ENCODE peak calls at places on chromosomes 12 and 14, in seven cellular contexts. K is bronchial epithelial cell, I is AG04450, A is heart right ventricle, E is ACHN, O is T follicular helper cell, L is activated T-cell treated with anti-CD3 and anti-CD28 coated beads for 48 hours. D is an unnamed sample.

GRCh38 chr14:97644365-97644764 is 847.2 kb downstream of the VRK1 start:
- DNase-seq in I (no peak), L (no peak), K (peak; percentile 23), E (no peak), A (no peak), O (no peak), D (no peak)

GRCh38 chr12:91817512-91817911 is 328.1 kb downstream of the BTG1 start:
- DNase-seq in L (no peak), O (no peak), E (no peak), K (peak; percentile 50), I (no peak), A (no peak), D (no peak)

GRCh38 chr12:20369164-20370000 is 1.0 kb downstream of the PDE3A start:
- DNase-seq in I (no peak), K (no peak), E (peak; percentile 28), L (no peak), O (no peak), A (peak; percentile 86), D (no peak)

GRCh38 chr14:29054119-29054518 is 287.5 kb downstream of the FOXG1 start:
- DNase-seq in I (no peak), K (no peak), A (no peak), L (no peak), E (no peak), O (no peak), D (no peak)

GRCh38 chr12:96237465-96238077 is 43.4 kb downstream of the ELK3 start:
- DNase-seq in E (peak; percentile 80), L (peak; percentile 38), A (peak; percentile 52), O (peak; percentile 25), I (peak; percentile 81), K (peak; percentile 87), D (no peak)

GRCh38 chr14:99721792-99722516 is 37.9 kb downstream of the CYP46A1 start:
- DNase-seq in E (no peak), I (no peak), O (no peak), K (no peak), L (no peak), A (no peak), D (no peak)

GRCh38 chr12:131153016-131153415 is 199.3 kb downstream of the ADGRD1 start:
- DNase-seq in E (no peak), I (no peak), A (no peak), K (no peak), O (no peak), L (no peak), D (no peak)

GRCh38 chr14:92626041-92626440 is 112.5 kb downstream of the RIN3 start:
- DNase-seq in E (no peak), L (no peak), O (no peak), I (no peak), A (no peak), K (no peak), D (no peak)

GRCh38 chr12:13071305-13072280 is 27.4 kb downstream of the FAM234B start:
- DNase-seq in A (no peak), E (no peak), I (no peak), O (no peak), K (peak; percentile 71), L (no peak), D (no peak)

GRCh38 chr12:46983959-46984833 is 95.2 kb upstream of the PCED1B start:
- DNase-seq in E (peak; percentile 74), A (no peak), L (peak; percentile 5), K (peak; percentile 73), O (no peak), I (peak; percentile 29), D (no peak)

GRCh38 chr14:95388699-95389098 is 69.0 kb upstream of the CLMN start:
- DNase-seq in E (no peak), K (peak; percentile 8), A (no peak), L (no peak), O (no peak), I (no peak), D (no peak)

GRCh38 chr14:81231540-81231939 is 10.8 kb upstream of the GTF2A1 start:
- DNase-seq in O (no peak), L (no peak), K (no peak), E (no peak), I (no peak), A (no peak), D (no peak)

GRCh38 chr14:95526483-95527391 is 8.1 kb upstream of the GLRX5 start:
- DNase-seq in A (no peak), L (no peak), K (no peak), E (no peak), I (no peak), O (no peak), D (no peak)

GRCh38 chr14:39097159-39097558 is 5.9 kb downstream of the SEC23A start:
- DNase-seq in I (no peak), K (peak; percentile 70), E (no peak), A (no peak), L (no peak), O (no peak), D (peak; percentile 36)

GRCh38 chr12:55899035-55899434 is 28.7 kb downstream of the PYM1 start:
- DNase-seq in K (no peak), O (no peak), A (no peak), L (peak; percentile 22), I (no peak), E (no peak), D (no peak)

GRCh38 chr14:61528591-61529021 is 166.7 kb upstream of the HIF1A start:
- DNase-seq in O (no peak), K (peak; percentile 86), L (peak; percentile 46), E (peak; percentile 32), I (peak; percentile 74), A (no peak), D (no peak)